ENCODE peak calls at places on chromosomes 4 and X, in six cellular contexts. K, H, T, Y, X and M are unnamed samples.
A peak's percentile ranks its signal among the peaks of the same experiment; 100 is the strongest.

GRCh38 chr4:158490629-158491028 is 31.1 kb upstream of the RXFP1 start:
- DNase-seq in T (no peak), H (no peak), Y (no peak), X (no peak), K (no peak), M (no peak)

GRCh38 chr4:89305028-89305427 is 2.6 kb downstream of the GPRIN3 start:
- DNase-seq in H (no peak), X (no peak), Y (no peak), T (no peak), K (no peak), M (no peak)

GRCh38 chrX:34631826-34632225 is 25.3 kb downstream of the TMEM47 start:
- DNase-seq in K (no peak), X (no peak), H (no peak), T (no peak), Y (peak; percentile 16), M (no peak)

GRCh38 chr4:55256787-55257186 is 89.3 kb upstream of the SRD5A3 start:
- DNase-seq in Y (no peak), X (no peak), H (no peak), T (no peak), K (no peak), M (no peak)

GRCh38 chrX:11143931-11144678 is 33.0 kb downstream of the HCCS start:
- DNase-seq in K (no peak), Y (peak; percentile 67), X (no peak), H (peak; percentile 31), T (no peak), M (peak; percentile 70)

GRCh38 chr4:25089058-25089763 is 58.5 kb upstream of the LGI2 start:
- DNase-seq in K (no peak), Y (no peak), X (no peak), H (no peak), T (no peak), M (peak; percentile 55)

GRCh38 chr4:15436515-15436914 is 8.7 kb downstream of the C1QTNF7 start:
- DNase-seq in K (no peak), H (no peak), Y (peak; percentile 67), X (no peak), T (no peak), M (no peak)

GRCh38 chrX:143500751-143501150 is 16.5 kb downstream of the SPANXN3 start:
- DNase-seq in H (no peak), X (no peak), T (no peak), K (no peak), Y (no peak), M (no peak)

GRCh38 chrX:55794420-55794819 is 76.9 kb downstream of the RRAGB start:
- DNase-seq in T (no peak), Y (no peak), X (no peak), K (no peak), H (no peak), M (no peak)

GRCh38 chrX:38052096-38052495 is 45.7 kb downstream of the SYTL5 start:
- DNase-seq in X (no peak), H (no peak), K (no peak), T (no peak), Y (peak; percentile 95), M (peak; percentile 73)